ENCODE peak calls at places on chromosome 4, in eight cellular contexts. R, H, M, W, Y, L, S and E are unnamed samples.

GRCh38 chr4:72031868-72032619 is at the start of gene NPFFR2:
- DNase-seq in R (no peak), H (no peak), M (no peak), W (peak), Y (peak), L (peak), S (peak), E (no peak)

GRCh38 chr4:6901669-6902317 is 7.8 kb upstream of the TBC1D14 start:
- DNase-seq in R (no peak), H (peak), M (no peak), W (no peak), Y (no peak), L (no peak), S (no peak), E (no peak)

GRCh38 chr4:42676066-42676951 is 19.4 kb upstream of the ATP8A1 start:
- DNase-seq in R (no peak), H (no peak), M (no peak), W (no peak), Y (no peak), L (no peak), S (no peak), E (no peak)

GRCh38 chr4:119652978-119653377 is 24.4 kb upstream of the PDE5A start:
- DNase-seq in R (no peak), H (no peak), M (no peak), W (no peak), Y (no peak), L (no peak), S (no peak), E (no peak)

GRCh38 chr4:123478859-123479345 is 82.3 kb downstream of the SPRY1 start:
- DNase-seq in R (no peak), H (peak), M (no peak), W (no peak), Y (no peak), L (peak), S (peak), E (peak)

GRCh38 chr4:137614491-137614890 is 82.2 kb upstream of the PCDH18 start:
- DNase-seq in R (no peak), H (no peak), M (no peak), W (no peak), Y (no peak), L (no peak), S (no peak), E (no peak)

GRCh38 chr4:13928214-13928613 is 300.7 kb upstream of the BOD1L1 start:
- DNase-seq in R (no peak), H (no peak), M (no peak), W (no peak), Y (no peak), L (no peak), S (no peak), E (no peak)

GRCh38 chr4:111778543-111778942 is 366.7 kb upstream of the FAM241A start:
- DNase-seq in R (no peak), H (no peak), M (peak), W (peak), Y (no peak), L (no peak), S (peak), E (no peak)

GRCh38 chr4:106353786-106354185 is 14.8 kb downstream of the GIMD1 start:
- DNase-seq in R (no peak), H (no peak), M (no peak), W (no peak), Y (no peak), L (no peak), S (no peak), E (no peak)

GRCh38 chr4:118939169-118939779 is 50.6 kb downstream of the SYNPO2 start:
- DNase-seq in R (no peak), H (no peak), M (no peak), W (no peak), Y (no peak), L (no peak), S (no peak), E (no peak)